ENCODE peak calls at places on chromosomes 1 and 21, in four cellular contexts. Z is HepG2, O is GM12878, P is K562. U is an unnamed sample.

GRCh38 chr1:59892836-59893811 is 33.4 kb downstream of the CYP2J2 start:
- DNase-seq in O (no peak), P (no peak), Z (no peak), U (no peak)

GRCh38 chr1:198669023-198669698 is 30.3 kb downstream of the PTPRC start:
- DNase-seq in Z (peak), P (peak), O (peak), U (no peak)

GRCh38 chr1:158203693-158204457 is 23.2 kb downstream of the CD1D start:
- DNase-seq in Z (peak), P (peak), O (peak), U (no peak)

GRCh38 chr1:56527548-56528302 is 51.6 kb downstream of the PLPP3 start:
- DNase-seq in P (no peak), Z (no peak), O (no peak), U (no peak)

GRCh38 chr1:32335619-32335950 is 448 bp downstream of the MARCKSL1 start:
- DNase-seq in P (peak), Z (no peak), O (no peak), U (no peak)

GRCh38 chr21:31182231-31183129 is 144.2 kb upstream of the KRTAP19-8 start:
- DNase-seq in O (no peak), P (no peak), Z (no peak), U (no peak)

GRCh38 chr1:242059976-242060375 is 61.1 kb upstream of the MAP1LC3C start:
- DNase-seq in P (no peak), Z (no peak), O (no peak), U (no peak)

GRCh38 chr1:224506141-224506814 is 71.7 kb upstream of the WDR26 start:
- DNase-seq in Z (no peak), P (no peak), O (no peak), U (no peak)

GRCh38 chr1:46062651-46063319 is 69.6 kb downstream of the PIK3R3 start:
- DNase-seq in Z (no peak), O (peak), P (no peak), U (no peak)

GRCh38 chr1:165468850-165469249 is 23.9 kb upstream of the RXRG start:
- DNase-seq in O (no peak), Z (no peak), P (no peak), U (no peak)

GRCh38 chr1:5991784-5992033 is 516 bp downstream of the NPHP4 start:
- DNase-seq in P (no peak), O (no peak), Z (no peak), U (peak)

GRCh38 chr1:178263341-178263740 is 169.4 kb downstream of the RASAL2 start:
- DNase-seq in Z (no peak), O (no peak), P (no peak), U (no peak)

GRCh38 chr1:99963041-99963795 is 6.6 kb upstream of the SLC35A3 start:
- DNase-seq in O (no peak), Z (no peak), P (no peak), U (no peak)

GRCh38 chr1:41282679-41283317 is 40.7 kb upstream of the SCMH1 start:
- DNase-seq in O (no peak), P (peak), Z (peak), U (peak)

GRCh38 chr1:21012937-21013336 is 163.8 kb downstream of the EIF4G3 start:
- DNase-seq in O (no peak), Z (no peak), P (no peak), U (no peak)

GRCh38 chr1:2255420-2256369 is 27.6 kb downstream of the SKI start:
- DNase-seq in O (peak), P (no peak), Z (peak), U (no peak)

GRCh38 chr1:204190212-204191211 is 5.8 kb downstream of the KISS1 start:
- DNase-seq in P (peak), Z (peak), O (no peak), U (peak)

DNA sequence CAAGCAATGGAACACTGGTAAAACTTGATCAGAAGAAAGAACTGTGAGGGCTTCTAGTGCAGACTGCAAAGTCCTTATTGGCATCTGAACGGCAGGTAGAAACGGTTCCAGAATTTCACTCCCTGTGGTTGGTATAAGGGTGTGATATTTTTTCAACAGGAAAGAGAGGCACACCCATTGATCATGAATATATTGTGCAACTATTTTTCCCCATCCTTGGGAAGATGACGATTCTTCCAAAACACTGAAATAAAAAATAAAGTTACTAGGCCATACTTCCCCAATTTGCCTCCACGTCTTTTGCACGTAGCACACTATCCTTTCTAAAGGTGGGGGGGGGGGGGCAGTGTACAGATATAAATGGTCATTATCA is 49.6 kb downstream of the TARBP1 start:
- DNase-seq in P (no peak), O (no peak), Z (no peak), U (no peak)
- TF ChIP-seq HDAC6 in P (no peak), O (no peak), Z (no peak), U (no peak)

GRCh38 chr1:208242186-208242585 is 2.0 kb downstream of the PLXNA2 start:
- DNase-seq in Z (no peak), P (no peak), O (no peak), U (no peak)
- TF ChIP-seq ATF3 in Z (no peak), P (no peak), O (no peak), U (no peak)

DNA sequence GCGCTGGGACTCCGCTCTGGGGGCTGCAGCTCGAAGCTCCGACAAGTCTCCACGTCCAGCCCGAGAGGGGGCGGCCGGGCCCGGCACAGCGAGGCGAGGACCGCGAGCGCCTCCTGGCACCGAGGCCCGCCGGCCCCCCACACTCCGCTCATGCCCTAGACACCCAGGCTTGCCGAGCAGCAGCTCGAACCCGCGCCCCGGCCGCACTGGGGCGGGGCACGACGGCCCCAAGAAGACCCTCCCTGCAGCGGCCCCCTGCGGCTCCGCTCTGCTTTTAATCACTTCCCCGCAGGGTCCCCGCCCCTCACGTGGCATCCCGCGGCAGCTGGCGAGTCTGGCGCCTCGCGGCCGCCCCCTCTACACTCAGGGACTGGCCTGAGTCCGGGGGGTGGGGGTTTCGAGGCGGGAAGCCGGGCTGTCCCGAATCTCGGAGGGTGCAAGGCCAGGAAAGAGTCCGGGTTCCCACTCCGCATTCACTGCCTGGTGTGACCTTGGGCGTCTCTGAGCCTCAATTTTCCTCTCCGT is at the start of gene SYT6:
- DNase-seq in P (no peak), Z (no peak), O (no peak), U (peak)
- TF ChIP-seq HDAC6 in P (no peak), Z (no peak), O (no peak), U (no peak)

GRCh38 chr1:179599623-179600249 is 8.1 kb downstream of the TDRD5 start:
- DNase-seq in Z (peak), P (peak), O (no peak), U (no peak)
- TF ChIP-seq ATF3 in Z (no peak), P (no peak), O (no peak), U (no peak)

GRCh38 chr1:182889997-182890396 is 50.9 kb downstream of the DHX9 start:
- DNase-seq in Z (no peak), O (no peak), P (no peak), U (no peak)
- TF ChIP-seq HDAC6 in Z (no peak), O (no peak), P (no peak), U (no peak)